ENCODE peak calls at places on chromosomes 2 and 18, in ten cellular contexts. W, A, F, V, M, D, K, P, B and H are unnamed samples.

GRCh38 chr2:232981767-232982360 is 31.2 kb downstream of the NGEF start:
- DNase-seq in B (no peak), P (no peak), F (no peak), K (no peak), A (no peak), D (no peak), V (no peak), W (no peak), M (no peak), H (no peak)

GRCh38 chr2:29477186-29477585 is 362.0 kb downstream of the CLIP4 start:
- DNase-seq in K (peak), P (no peak), V (no peak), W (no peak), B (no peak), A (no peak), D (no peak), M (no peak), F (no peak), H (no peak)

GRCh38 chr2:104378853-104379374 is 475.0 kb upstream of the POU3F3 start:
- DNase-seq in V (no peak), K (peak), P (peak), F (no peak), W (peak), M (no peak), A (peak), D (no peak), B (no peak), H (no peak)

GRCh38 chr2:95278051-95278471 is 3.8 kb downstream of the PROM2 start:
- DNase-seq in B (no peak), M (no peak), W (no peak), A (no peak), K (peak), D (peak), F (no peak), V (no peak), P (peak), H (peak)

GRCh38 chr2:20965221-20965620 is 78.7 kb downstream of the APOB start:
- DNase-seq in M (no peak), F (no peak), V (no peak), D (no peak), K (no peak), W (no peak), B (no peak), A (no peak), P (no peak), H (no peak)

GRCh38 chr2:238139141-238139840 is 823 bp downstream of the KLHL30 start:
- DNase-seq in D (no peak), A (peak), F (peak), B (no peak), M (peak), K (no peak), V (peak), P (no peak), W (no peak), H (no peak)

GRCh38 chr18:67145586-67146292 is 370.8 kb downstream of the DSEL start:
- DNase-seq in W (no peak), V (no peak), K (no peak), D (no peak), B (peak), P (no peak), M (no peak), A (no peak), F (no peak), H (no peak)

GRCh38 chr18:36734589-36734988 is 94.2 kb downstream of the TPGS2 start:
- DNase-seq in W (no peak), F (no peak), P (no peak), V (no peak), K (no peak), B (no peak), D (no peak), M (no peak), A (no peak), H (no peak)

GRCh38 chr2:86636842-86637241 is 13.2 kb upstream of the RNF103 start:
- DNase-seq in D (no peak), K (no peak), V (no peak), A (no peak), P (no peak), M (no peak), F (no peak), W (no peak), B (no peak), H (no peak)

GRCh38 chr2:8658064-8658862 is 23.6 kb upstream of the ID2 start:
- DNase-seq in V (no peak), K (no peak), A (no peak), B (no peak), D (no peak), F (no peak), W (no peak), P (no peak), M (no peak), H (no peak)